ENCODE peak calls at places on chromosomes 1 and 21, in four cellular contexts. B is K562, A is HepG2, R is GM12878. J is an unnamed sample.
A peak's percentile ranks its signal among the peaks of the same experiment; 100 is the strongest.

GRCh38 chr1:59672851-59673574 is 141.7 kb upstream of the HOOK1 start:
- DNase-seq in B (no peak), A (peak; percentile 63), R (no peak), J (no peak)

GRCh38 chr1:174659823-174660222 is 212.1 kb downstream of the GPR52 start:
- DNase-seq in B (no peak), A (peak; percentile 4), R (no peak), J (no peak)

GRCh38 chr1:83698644-83699043 is 300.3 kb downstream of the TTLL7 start:
- DNase-seq in B (no peak), A (no peak), R (no peak), J (no peak)

GRCh38 chr1:56863316-56863992 is 8.9 kb downstream of the C8A start:
- DNase-seq in B (no peak), A (no peak), R (no peak), J (no peak)

GRCh38 chr1:114235281-114235680 is 81.6 kb upstream of the SYT6 start:
- DNase-seq in B (no peak), A (no peak), R (no peak), J (no peak)

GRCh38 chr1:12438349-12438924 is 179.6 kb downstream of the DHRS3 start:
- DNase-seq in B (no peak), A (no peak), R (peak; percentile 73), J (no peak)

GRCh38 chr1:43233631-43234030 is 36.2 kb upstream of the TMEM125 start:
- DNase-seq in B (no peak), A (no peak), R (no peak), J (no peak)

GRCh38 chr1:167905671-167906070 is 8.3 kb downstream of the ADCY10 start:
- DNase-seq in B (no peak), A (no peak), R (no peak), J (no peak)

GRCh38 chr1:155012052-155012546 is 9.5 kb downstream of the ZBTB7B start:
- DNase-seq in B (peak; percentile 76), A (no peak), R (no peak), J (peak; percentile 80)

GRCh38 chr1:234212764-234213406 is 160.4 kb upstream of the COA6 start:
- DNase-seq in B (peak; percentile 68), A (peak; percentile 53), R (peak; percentile 28), J (no peak)

GRCh38 chr1:73623946-73624345 is 574.0 kb downstream of the LRRIQ3 start:
- DNase-seq in B (no peak), A (no peak), R (no peak), J (no peak)

GRCh38 chr1:7989762-7990428 is 28.4 kb downstream of the PARK7 start:
- DNase-seq in B (no peak), A (no peak), R (no peak), J (no peak)

GRCh38 chr1:228013322-228014234 is 6.8 kb downstream of the WNT3A start:
- DNase-seq in B (no peak), A (no peak), R (no peak), J (no peak)

GRCh38 chr1:219113261-219113660 is 60.4 kb upstream of the LYPLAL1 start:
- DNase-seq in B (no peak), A (no peak), R (no peak), J (no peak)

GRCh38 chr1:2585318-2586092 is 1.1 kb upstream of the PRXL2B start:
- DNase-seq in B (peak; percentile 83), A (peak; percentile 63), R (no peak), J (no peak)

GRCh38 chr1:116411784-116412479 is 38.9 kb downstream of the ATP1A1 start:
- DNase-seq in B (no peak), A (peak; percentile 97), R (no peak), J (no peak)

GRCh38 chr1:228404107-228404720 is 2.4 kb downstream of the TRIM11 start:
- DNase-seq in B (no peak), A (no peak), R (no peak), J (no peak)

GRCh38 chr21:45761703-45762102 is 118.2 kb downstream of the PCBP3 start:
- DNase-seq in B (no peak), A (no peak), R (no peak), J (no peak)

GRCh38 chr1:225928186-225929175 is 4.4 kb upstream of the PYCR2 start:
- DNase-seq in B (peak; percentile 95), A (no peak), R (no peak), J (no peak)

GRCh38 chr21:40185208-40185607 is 318.0 kb downstream of the PCP4 start:
- DNase-seq in B (no peak), A (no peak), R (no peak), J (no peak)

GRCh38 chr1:22731924-22732522 is 21.4 kb downstream of the EPHB2 start:
- DNase-seq in B (no peak), A (no peak), R (no peak), J (no peak)

GRCh38 chr1:2258996-2259395 is 30.9 kb downstream of the SKI start:
- DNase-seq in B (no peak), A (no peak), R (no peak), J (no peak)

GRCh38 chr1:59046134-59046533 is 250.8 kb upstream of the FGGY start:
- DNase-seq in B (no peak), A (no peak), R (no peak), J (no peak)

GRCh38 chr1:97489834-97490233 is 431.0 kb downstream of the DPYD start:
- DNase-seq in B (no peak), A (peak; percentile 1), R (no peak), J (no peak)

GRCh38 chr1:21175324-21175669 is 1.4 kb downstream of the EIF4G3 start:
- DNase-seq in B (no peak), A (no peak), R (no peak), J (no peak)

GRCh38 chr1:73205294-73205973 is 923.1 kb upstream of the NEGR1 start:
- DNase-seq in B (no peak), A (no peak), R (no peak), J (no peak)

GRCh38 chr1:56901720-56902119 is 47.1 kb downstream of the C8A start:
- DNase-seq in B (no peak), A (no peak), R (no peak), J (no peak)

GRCh38 chr1:180188103-180188506 is 33.4 kb downstream of the QSOX1 start:
- DNase-seq in B (peak; percentile 74), A (peak; percentile 41), R (no peak), J (no peak)

GRCh38 chr1:111989531-111990025 is at the start of gene KCND3:
- DNase-seq in B (peak; percentile 43), A (no peak), R (no peak), J (peak; percentile 54)

GRCh38 chr1:196733091-196733970 is 41.3 kb upstream of the CFHR3 start:
- DNase-seq in B (no peak), A (no peak), R (no peak), J (no peak)

GRCh38 chr21:26070822-26071425 is 99.6 kb downstream of the APP start:
- DNase-seq in B (no peak), A (no peak), R (no peak), J (no peak)

DNA sequence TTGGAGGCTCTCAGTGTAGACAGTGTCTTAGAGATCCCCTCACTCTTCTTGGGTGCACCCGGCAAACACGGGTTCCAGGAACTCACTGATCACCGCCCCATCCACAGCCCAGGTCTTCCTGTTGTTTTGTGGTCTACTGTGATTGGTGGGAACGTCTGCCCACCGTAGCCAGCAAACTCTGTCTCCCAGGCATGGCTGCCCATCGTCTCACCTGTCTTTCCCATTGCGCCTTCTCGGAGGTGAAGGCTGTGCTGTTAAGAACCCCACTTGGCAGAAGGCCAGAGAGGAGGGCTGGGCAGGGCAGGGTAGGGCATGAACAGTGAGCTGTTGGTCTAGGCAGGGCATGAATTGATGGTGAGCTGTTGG is 14.1 kb upstream of the KCNA2 start:
- DNase-seq in B (no peak), A (no peak), R (no peak), J (no peak)
- TF ChIP-seq CEBPB in B (no peak), A (no peak), R (no peak), J (no peak)

DNA sequence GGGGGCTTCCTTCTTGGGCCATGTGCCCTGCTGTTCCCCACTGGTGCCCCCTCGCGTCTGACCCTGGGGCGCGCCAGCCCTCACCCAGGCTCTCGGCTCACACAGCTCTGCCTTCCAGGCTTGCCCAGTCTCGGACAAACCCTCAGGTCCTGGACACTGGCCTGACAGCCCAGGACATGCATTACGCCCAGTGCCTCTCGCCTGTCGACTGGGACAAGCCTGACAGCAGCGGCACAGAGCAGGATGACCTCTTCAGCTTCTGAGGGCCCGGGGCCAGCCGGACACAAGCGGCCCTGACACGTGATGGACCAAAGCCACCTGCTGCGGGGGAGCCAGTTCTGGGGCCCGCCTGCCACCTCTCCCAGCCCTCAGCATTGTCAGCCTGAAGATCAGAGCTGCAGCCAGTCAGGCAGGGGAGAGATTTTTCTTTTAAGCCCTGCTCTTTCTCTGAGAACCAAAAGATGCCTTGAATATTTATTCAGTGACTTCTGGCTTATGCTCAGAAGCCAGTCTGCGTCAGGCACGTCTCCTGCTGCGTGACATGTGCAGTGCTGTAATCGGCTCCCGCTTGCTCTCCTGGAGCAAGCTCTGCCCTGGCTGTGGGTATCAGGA is 23.4 kb downstream of the LDLRAP1 start:
- DNase-seq in B (no peak), A (no peak), R (no peak), J (no peak)
- TF ChIP-seq USF2 in B (no peak), A (no peak), R (no peak), J (no peak)

GRCh38 chr1:15213333-15213732 is 33.7 kb upstream of the FHAD1 start:
- DNase-seq in B (no peak), A (no peak), R (no peak), J (no peak)

GRCh38 chr1:15215116-15215515 is 31.9 kb upstream of the FHAD1 start:
- DNase-seq in B (no peak), A (no peak), R (no peak), J (no peak)

GRCh38 chr1:15212989-15213291 is 34.1 kb upstream of the FHAD1 start:
- DNase-seq in B (no peak), A (no peak), R (no peak), J (no peak)

GRCh38 chr1:15212216-15212988 is 34.6 kb upstream of the FHAD1 start:
- DNase-seq in B (no peak), A (no peak), R (no peak), J (no peak)

DNA sequence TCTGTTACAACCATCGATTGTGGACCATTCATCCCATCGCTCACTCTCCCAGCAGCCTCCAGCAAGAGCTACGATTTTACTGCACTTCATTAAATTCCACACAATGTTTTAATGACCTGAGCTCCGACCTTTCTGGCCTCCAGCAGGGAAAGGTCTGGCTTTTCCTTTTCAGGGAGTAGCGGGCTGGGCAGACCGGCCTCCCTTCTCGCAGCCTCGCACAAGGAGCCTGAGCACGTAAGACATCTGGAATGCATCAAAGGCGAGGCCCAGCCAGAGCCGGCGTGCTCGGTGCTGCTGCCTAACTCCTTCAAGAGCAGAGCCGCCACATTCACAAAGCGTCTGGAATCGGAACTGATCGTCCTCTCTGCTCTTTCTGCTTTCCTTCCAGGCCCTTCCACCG is 32.5 kb upstream of the FHAD1 start:
- DNase-seq in B (no peak), A (no peak), R (no peak), J (no peak)
- TF ChIP-seq CBX5 in B (no peak), A (no peak), R (no peak), J (no peak)

DNA sequence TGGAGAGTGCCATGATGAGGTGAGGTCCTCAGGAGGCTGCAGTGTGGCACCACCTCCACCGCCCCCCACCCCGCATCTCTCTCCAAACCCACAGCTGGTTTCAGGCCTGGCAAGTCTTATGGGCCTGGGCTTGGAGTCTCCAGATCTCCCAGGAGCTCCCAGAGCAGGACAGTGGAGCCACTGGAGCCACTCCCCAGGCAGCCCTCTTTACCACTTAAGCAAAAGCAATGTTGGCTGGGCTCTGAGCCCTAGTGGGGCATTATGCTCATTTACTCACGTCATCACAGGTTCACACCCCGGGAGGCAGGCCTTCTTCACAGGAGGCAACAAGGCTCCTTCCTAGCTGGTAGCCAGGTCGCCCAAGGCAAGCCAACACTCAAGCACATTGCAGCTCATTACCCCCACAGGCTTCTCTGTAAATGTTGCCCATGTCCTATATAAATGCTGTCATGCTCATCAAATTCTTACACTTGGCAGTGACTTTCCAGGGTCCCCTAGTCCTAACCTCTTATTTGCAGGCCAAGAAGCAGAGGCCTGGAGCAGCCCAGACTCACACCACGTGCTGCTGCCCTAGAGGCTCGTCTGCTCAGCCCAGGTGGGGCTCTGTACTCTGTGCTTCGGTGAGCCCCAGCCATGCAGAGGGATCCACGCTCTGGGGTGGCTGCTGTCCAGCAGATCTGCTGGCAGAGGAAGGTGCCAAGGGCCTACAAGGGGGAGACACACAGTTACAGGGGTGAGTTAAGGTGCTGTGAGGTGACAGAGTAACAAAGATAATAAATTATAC is 459.3 kb downstream of the MATN1 start:
- DNase-seq in B (no peak), A (no peak), R (no peak), J (no peak)
- TF ChIP-seq CEBPB in B (no peak), A (no peak), R (no peak), J (no peak)